ENCODE peak calls at places on chromosomes 16 and 17, in seven cellular contexts. A is endothelial cell, F is A549, P is cardiac muscle cell, H is foreskin fibroblast, M is psoas muscle, V is fibroblast of mammary gland. I is an unnamed sample.
A peak's percentile ranks its signal among the peaks of the same experiment; 100 is the strongest.

GRCh38 chr16:14405611-14406537 is 224.2 kb downstream of the PARN start:
- DNase-seq in V (no peak), A (peak; percentile 45), F (peak; percentile 59), M (peak; percentile 57), H (no peak), P (peak; percentile 36), I (no peak)

GRCh38 chr16:73064227-73064995 is 16.5 kb upstream of the ZFHX3 start:
- DNase-seq in A (no peak), F (no peak), V (peak; percentile 70), P (no peak), H (peak; percentile 60), M (no peak), I (peak; percentile 86)

GRCh38 chr17:82350182-82351030 is 8.6 kb upstream of the TEX19 start:
- DNase-seq in V (no peak), A (no peak), M (no peak), P (no peak), F (peak; percentile 79), H (no peak), I (no peak)

GRCh38 chr17:35991075-35991474 is 4.5 kb upstream of the CCL14 start:
- DNase-seq in H (no peak), P (no peak), M (no peak), F (no peak), A (no peak), V (no peak), I (no peak)

GRCh38 chr17:27624555-27624954 is 6.4 kb upstream of the LGALS9 start:
- DNase-seq in M (no peak), H (no peak), V (no peak), F (no peak), A (no peak), P (no peak), I (no peak)

GRCh38 chr17:74995847-74996246 is 8.4 kb downstream of the CDR2L start:
- DNase-seq in A (no peak), P (no peak), H (no peak), F (no peak), V (no peak), M (no peak), I (no peak)

GRCh38 chr16:29124828-29125227 is 140.0 kb downstream of the LAT start:
- DNase-seq in P (no peak), A (no peak), V (no peak), M (no peak), F (no peak), H (no peak), I (no peak)

GRCh38 chr16:48959204-48959603 is 322.4 kb downstream of the CBLN1 start:
- DNase-seq in F (no peak), H (no peak), V (no peak), M (no peak), P (peak; percentile 17), A (no peak), I (no peak)

GRCh38 chr17:78051186-78051972 is 77.2 kb downstream of the TMC6 start:
- DNase-seq in V (no peak), H (no peak), M (no peak), A (no peak), F (no peak), P (no peak), I (no peak)

GRCh38 chr16:85321856-85322271 is 209.6 kb upstream of the CIBAR2 start:
- DNase-seq in P (no peak), A (no peak), F (no peak), H (peak; percentile 95), V (peak; percentile 99), M (peak; percentile 98), I (peak; percentile 92)

GRCh38 chr16:10181196-10182162 is 749 bp downstream of the GRIN2A start:
- DNase-seq in A (peak; percentile 89), H (peak; percentile 32), P (peak; percentile 82), M (peak; percentile 54), F (peak; percentile 69), V (peak; percentile 64), I (peak; percentile 60)

GRCh38 chr17:17555906-17556305 is 35.6 kb downstream of the PEMT start:
- DNase-seq in P (no peak), H (no peak), F (no peak), V (no peak), M (no peak), A (no peak), I (no peak)

GRCh38 chr17:1119924-1120323 is 59.9 kb downstream of the ABR start:
- DNase-seq in F (no peak), V (no peak), A (no peak), H (no peak), P (no peak), M (no peak), I (no peak)

GRCh38 chr17:41799366-41799765 is 12.4 kb downstream of the P3H4 start:
- DNase-seq in F (no peak), H (no peak), P (no peak), M (no peak), V (no peak), A (no peak), I (no peak)

GRCh38 chr16:78478267-78478821 is 378.9 kb downstream of the WWOX start:
- DNase-seq in F (peak; percentile 18), V (peak; percentile 0), A (peak; percentile 4), H (no peak), P (no peak), M (no peak), I (peak; percentile 11)
- TF ChIP-seq CTCF in F (peak; percentile 33), V (peak; percentile 34), A (peak; percentile 34), H (no peak), P (no peak), M (peak; percentile 26), I (peak; percentile 17)

GRCh38 chr17:38673714-38674012 is 1.1 kb downstream of the EPOP start:
- DNase-seq in V (no peak), F (no peak), M (peak; percentile 32), A (peak; percentile 39), P (peak; percentile 51), H (peak; percentile 18), I (no peak)

GRCh38 chr17:38671939-38672720 is 2.6 kb downstream of the EPOP start:
- DNase-seq in H (no peak), V (no peak), M (no peak), A (no peak), P (peak; percentile 28), F (no peak), I (no peak)

GRCh38 chr17:38674749-38675615 is at the start of gene EPOP:
- DNase-seq in A (peak; percentile 70), M (peak; percentile 88), F (peak; percentile 93), P (peak; percentile 91), H (peak; percentile 86), V (peak; percentile 74), I (peak; percentile 80)

GRCh38 chr17:38672788-38673713 is 1.7 kb downstream of the EPOP start:
- DNase-seq in V (no peak), A (no peak), P (no peak), H (no peak), M (no peak), F (no peak), I (no peak)

GRCh38 chr17:38674013-38674748 is 576 bp downstream of the EPOP start:
- DNase-seq in P (peak; percentile 55), M (peak; percentile 25), F (peak; percentile 51), H (no peak), A (no peak), V (no peak), I (no peak)
- TF ChIP-seq CTCF in P (no peak), M (no peak), F (peak; percentile 56), H (no peak), A (no peak), V (no peak), I (no peak)

GRCh38 chr16:88739975-88740726 is 33.8 kb downstream of the CTU2 start:
- DNase-seq in M (no peak), F (no peak), P (no peak), V (no peak), H (no peak), A (no peak), I (no peak)
- TF ChIP-seq CTCF in M (no peak), F (no peak), P (no peak), V (no peak), H (no peak), A (no peak), I (no peak)

GRCh38 chr16:58267524-58268243 is 27.1 kb downstream of the PRSS54 start:
- DNase-seq in H (no peak), A (no peak), P (no peak), F (no peak), M (no peak), V (no peak), I (no peak)
- TF ChIP-seq CTCF in H (no peak), A (no peak), P (no peak), F (no peak), M (no peak), V (no peak), I (no peak)

GRCh38 chr17:39077874-39078273 is 73.6 kb downstream of the PLXDC1 start:
- DNase-seq in V (no peak), A (no peak), M (no peak), H (no peak), F (no peak), P (no peak), I (no peak)
- TF ChIP-seq CTCF in V (peak; percentile 18), A (no peak), M (no peak), H (peak; percentile 6), F (peak; percentile 12), P (no peak), I (peak; percentile 4)

GRCh38 chr16:57828272-57829161 is 26.2 kb upstream of the KIFC3 start:
- DNase-seq in V (no peak), P (no peak), A (no peak), M (no peak), H (no peak), F (no peak), I (no peak)
- TF ChIP-seq CTCF in V (no peak), P (no peak), A (peak; percentile 12), M (no peak), H (no peak), F (no peak), I (no peak)

GRCh38 chr17:56505154-56505756 is 88.2 kb upstream of the NOG start:
- DNase-seq in V (no peak), H (no peak), P (no peak), M (no peak), A (no peak), F (peak; percentile 38), I (no peak)

GRCh38 chr17:56502120-56502519 is 91.4 kb upstream of the NOG start:
- DNase-seq in F (no peak), A (no peak), P (no peak), M (no peak), H (no peak), V (no peak), I (no peak)

GRCh38 chr17:56497132-56497531 is 96.4 kb upstream of the NOG start:
- DNase-seq in P (no peak), V (no peak), F (no peak), H (no peak), M (no peak), A (no peak), I (no peak)

GRCh38 chr17:56499799-56500388 is 93.6 kb upstream of the NOG start:
- DNase-seq in F (peak; percentile 66), P (peak; percentile 56), M (no peak), H (no peak), A (peak; percentile 26), V (peak; percentile 43), I (peak; percentile 38)
- TF ChIP-seq CTCF in F (peak; percentile 73), P (peak; percentile 23), M (peak; percentile 53), H (peak; percentile 31), A (peak; percentile 71), V (peak; percentile 52), I (no peak)

GRCh38 chr16:58843675-58844074 is 109.6 kb upstream of the GOT2 start:
- DNase-seq in V (peak; percentile 25), M (no peak), H (peak; percentile 21), F (peak; percentile 60), A (no peak), P (peak; percentile 35), I (peak; percentile 33)
- TF ChIP-seq CTCF in V (peak; percentile 13), M (no peak), H (peak; percentile 18), F (peak; percentile 66), A (no peak), P (no peak), I (no peak)

GRCh38 chr17:58352018-58352842 is at the start of gene SUPT4H1:
- DNase-seq in V (peak; percentile 88), F (peak; percentile 95), P (peak; percentile 96), H (peak; percentile 89), M (peak; percentile 85), A (peak; percentile 90), I (peak; percentile 91)
- TF ChIP-seq CTCF in V (no peak), F (peak; percentile 4), P (no peak), H (no peak), M (no peak), A (no peak), I (no peak)

I was measured in cardiac fibroblast.